ENCODE peak calls at places on chromosomes 11 and 22, in four cellular contexts. Z is IMR-90; U is HCT116; R is CD4-positive, alpha-beta memory T cell. Y is an unnamed sample.
A peak's percentile ranks its signal among the peaks of the same experiment; 100 is the strongest.

GRCh38 chr11:17541330-17541885 is 2.8 kb downstream of the USH1C start:
- DNase-seq in Z (no peak), R (no peak), U (no peak), Y (no peak)

GRCh38 chr11:44327730-44328691 is 18.1 kb upstream of the ALX4 start:
- DNase-seq in U (no peak), R (no peak), Z (no peak), Y (no peak)

GRCh38 chr11:118374729-118375128 is 15.3 kb downstream of the UBE4A start:
- DNase-seq in U (no peak), R (no peak), Z (no peak), Y (no peak)

GRCh38 chr11:121250843-121251242 is 41.7 kb upstream of the SC5D start:
- DNase-seq in U (no peak), R (no peak), Z (no peak), Y (no peak)

GRCh38 chr11:103682318-103683184 is 353.9 kb upstream of the DDI1 start:
- DNase-seq in Z (peak; percentile 75), U (peak; percentile 61), R (no peak), Y (peak; percentile 66)

GRCh38 chr22:47395481-47395880 is 633.0 kb downstream of the TBC1D22A start:
- DNase-seq in U (no peak), R (no peak), Z (peak; percentile 2), Y (no peak)

GRCh38 chr11:126722006-126722736 is 278.4 kb downstream of the KIRREL3 start:
- DNase-seq in U (no peak), R (no peak), Z (peak; percentile 27), Y (no peak)

GRCh38 chr11:131609317-131609716 is 238.9 kb downstream of the NTM start:
- DNase-seq in R (no peak), U (no peak), Z (peak; percentile 46), Y (no peak)

GRCh38 chr11:1017269-1018005 is 19.1 kb downstream of the MUC6 start:
- DNase-seq in Z (no peak), R (no peak), U (no peak), Y (no peak)

GRCh38 chr11:117492578-117493251 is 165.1 kb downstream of the CEP164 start:
- DNase-seq in R (no peak), U (no peak), Z (no peak), Y (no peak)

GRCh38 chr11:44248109-44248508 is 61.8 kb downstream of the ALX4 start:
- DNase-seq in Z (no peak), R (no peak), U (no peak), Y (no peak)

GRCh38 chr11:59142530-59143507 is at the start of gene FAM111A:
- DNase-seq in U (peak; percentile 83), R (peak; percentile 94), Z (peak; percentile 86), Y (peak; percentile 95)
- H3K4me3 ChIP-seq in U (peak within 1 kb of the TSS; percentile 79), R (peak within 1 kb of the TSS; percentile 86), Z (peak within 1 kb of the TSS; percentile 82), Y (peak within 1 kb of the TSS; percentile 70)

GRCh38 chr11:12177739-12178338 is 67.4 kb downstream of the MICAL2 start:
- DNase-seq in U (no peak), R (no peak), Z (peak; percentile 71), Y (no peak)

GRCh38 chr11:12180257-12181205 is 70.1 kb downstream of the MICAL2 start:
- DNase-seq in Z (no peak), R (no peak), U (no peak), Y (no peak)

GRCh38 chr11:12179521-12179920 is 69.1 kb downstream of the MICAL2 start:
- DNase-seq in R (no peak), Z (no peak), U (no peak), Y (no peak)

GRCh38 chr11:12175694-12176241 is 65.4 kb downstream of the MICAL2 start:
- DNase-seq in U (peak; percentile 81), Z (peak; percentile 97), R (no peak), Y (no peak)

DNA sequence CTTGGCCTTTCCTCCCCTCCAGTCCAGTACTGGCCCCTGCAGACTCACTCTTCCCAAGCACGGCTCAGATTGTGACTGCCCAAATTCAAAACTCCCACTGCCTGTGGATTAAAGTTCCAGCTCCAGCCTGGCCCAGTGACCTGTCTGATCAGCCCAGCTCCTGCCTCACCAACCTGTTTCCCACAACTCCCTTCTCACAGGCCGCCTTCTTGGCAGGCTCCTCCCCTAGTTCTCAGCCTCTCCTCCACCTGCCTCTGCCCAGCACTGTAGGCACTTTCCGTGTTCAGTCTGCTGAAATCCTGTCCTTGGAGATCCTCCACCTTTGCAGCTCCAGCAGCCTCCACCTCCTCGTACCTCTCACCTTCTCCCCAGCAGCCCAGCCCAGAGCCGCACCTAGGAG is 68.6 kb downstream of the MICAL2 start:
- DNase-seq in R (no peak), U (no peak), Z (no peak), Y (no peak)
- H3K4me1 ChIP-seq in R (peaks cover 35% of the 10 kb centered on the region), U (peaks cover 75% of the 10 kb centered on the region), Z (peaks cover 34% of the 10 kb centered on the region), Y (no peaks in the 10 kb centered on the region)

GRCh38 chr11:65607614-65608426 is 6.2 kb downstream of the MAP3K11 start:
- DNase-seq in U (no peak), R (no peak), Z (no peak), Y (no peak)
- H3K4me3 ChIP-seq in U (peak overlapping the region; percentile 35), R (no peak overlapping the region), Z (no peak overlapping the region), Y (no peak overlapping the region)

DNA sequence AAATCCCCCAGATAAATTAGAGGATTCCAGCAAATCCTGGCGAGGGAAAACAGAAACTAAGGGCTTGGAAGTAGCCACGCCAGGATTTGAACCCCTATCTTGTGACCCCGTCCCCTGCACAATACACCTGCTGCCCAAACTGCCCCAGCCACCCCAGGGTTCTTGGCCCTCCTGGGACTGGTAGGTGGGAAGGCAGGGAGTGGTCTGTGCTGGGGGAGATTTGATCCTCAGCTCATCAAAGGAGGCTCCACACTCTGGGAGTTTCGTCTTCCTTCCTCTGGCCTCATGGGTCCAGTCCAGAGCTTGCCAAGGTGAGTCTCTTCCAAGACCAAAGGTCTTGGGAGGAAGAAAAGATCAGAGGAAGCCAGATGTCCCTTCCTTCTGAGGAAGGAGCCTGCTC is 4.5 kb upstream of the CHST1 start:
- DNase-seq in R (no peak), Z (no peak), U (no peak), Y (no peak)
- H3K4me1 ChIP-seq in R (no peaks in the 10 kb centered on the region), Z (no peaks in the 10 kb centered on the region), U (no peaks in the 10 kb centered on the region), Y (peaks cover 4% of the 10 kb centered on the region)

GRCh38 chr11:32781721-32782120 is 12.7 kb downstream of the CCDC73 start:
- DNase-seq in Z (no peak), U (no peak), R (no peak), Y (no peak)

GRCh38 chr11:32774081-32774480 is 20.4 kb downstream of the CCDC73 start:
- DNase-seq in Z (no peak), U (no peak), R (no peak), Y (no peak)

GRCh38 chr11:32779131-32779530 is 15.3 kb downstream of the CCDC73 start:
- DNase-seq in U (no peak), R (no peak), Z (no peak), Y (no peak)

GRCh38 chr11:32772731-32773130 is 21.7 kb downstream of the CCDC73 start:
- DNase-seq in Z (no peak), U (no peak), R (no peak), Y (no peak)

DNA sequence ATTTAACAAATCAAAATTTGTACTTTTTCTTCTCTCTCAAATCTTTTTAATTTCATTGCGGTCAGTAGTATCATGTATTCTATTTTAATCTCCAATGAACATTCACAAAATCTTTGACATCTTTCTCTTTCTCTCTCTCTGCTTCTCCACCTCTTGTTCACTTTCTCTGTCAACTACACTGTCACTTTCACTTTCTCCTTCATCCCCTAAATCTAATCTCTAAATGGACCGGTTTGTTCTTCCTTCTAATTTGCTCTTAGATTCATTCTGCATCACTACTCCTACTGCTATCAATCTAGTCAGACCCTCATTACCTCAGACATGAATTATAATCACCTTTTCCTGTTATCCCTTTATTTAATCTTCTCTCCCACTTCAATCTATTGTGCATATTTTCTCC is 18.6 kb downstream of the CCDC73 start:
- DNase-seq in Z (no peak), R (no peak), U (no peak), Y (no peak)
- H3K4me3 ChIP-seq in Z (no peak overlapping the region), R (no peak overlapping the region), U (no peak overlapping the region), Y (peak overlapping the region; percentile 48)

DNA sequence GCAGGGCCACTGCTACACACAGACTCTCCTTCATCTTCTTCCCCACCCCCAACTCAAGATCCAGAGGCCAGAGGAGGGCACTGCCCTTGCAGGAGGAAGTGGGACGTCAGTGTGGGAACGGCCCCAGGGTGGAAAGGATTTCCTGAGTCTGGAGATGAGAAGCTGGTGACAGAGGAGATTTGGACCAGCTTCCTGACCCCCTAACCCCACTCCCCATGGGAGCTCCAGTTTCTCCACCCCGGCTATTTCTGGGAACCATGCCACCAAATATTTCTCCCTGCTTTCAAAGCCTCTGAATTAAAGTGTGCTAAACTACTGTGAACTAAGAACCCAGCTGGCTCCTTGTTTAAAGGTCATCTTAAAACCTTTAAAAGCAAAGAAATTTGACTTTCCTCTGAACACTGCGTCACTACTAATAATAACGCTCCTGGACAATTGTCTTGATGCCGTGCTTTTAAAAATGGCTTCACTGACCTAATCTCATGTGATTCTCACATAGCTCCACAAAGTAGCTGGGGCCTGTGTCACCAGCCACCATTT is 46.6 kb downstream of the CWC15 start:
- DNase-seq in Z (peak; percentile 94), R (no peak), U (no peak), Y (no peak)
- H3K4me1 ChIP-seq in Z (peaks cover 36% of the 10 kb centered on the region), R (peaks cover 50% of the 10 kb centered on the region), U (peaks cover 17% of the 10 kb centered on the region), Y (peaks cover 24% of the 10 kb centered on the region)

GRCh38 chr11:11963842-11964773 is 44.3 kb downstream of the DKK3 start:
- DNase-seq in R (no peak), Z (no peak), U (no peak), Y (no peak)
- H3K4me3 ChIP-seq in R (no peak overlapping the region), Z (no peak overlapping the region), U (no peak overlapping the region), Y (no peak overlapping the region)

Y was measured in DND-41.